ENCODE peak calls at places on chromosomes 5 and 9, in four cellular contexts. O is mucosa of descending colon; K is stimulated activated CD8-positive, alpha-beta memory T cell treated with anti-CD3 and anti-CD28 coated beads, Interleukin-7, amount 100 ng/mL, for 1 hour; H is H54. T is an unnamed sample.

GRCh38 chr9:138099803-138100598 is 222.4 kb downstream of the CACNA1B start:
- DNase-seq in H (no peak), O (no peak), K (no peak), T (no peak)

GRCh38 chr5:84478603-84479002 is 93.9 kb upstream of the EDIL3 start:
- DNase-seq in K (no peak), O (no peak), H (peak; percentile 1), T (peak; percentile 37)

GRCh38 chr5:169838688-169839087 is 141.6 kb downstream of the INSYN2B start:
- DNase-seq in H (no peak), K (no peak), O (no peak), T (no peak)

GRCh38 chr5:166581827-166582226 is 1709.6 kb upstream of the WWC1 start:
- DNase-seq in O (no peak), H (no peak), K (no peak), T (no peak)

GRCh38 chr5:160021818-160022446 is 13.0 kb downstream of the TTC1 start:
- DNase-seq in K (peak; percentile 11), O (peak; percentile 74), H (peak; percentile 26), T (peak; percentile 82)

GRCh38 chr5:132176543-132176945 is 51.1 kb downstream of the P4HA2 start:
- DNase-seq in O (no peak), K (no peak), H (no peak), T (no peak)

GRCh38 chr5:56641635-56642255 is 173.6 kb upstream of the MAP3K1 start:
- DNase-seq in O (no peak), K (no peak), H (no peak), T (no peak)

GRCh38 chr5:148455055-148455675 is 71.4 kb downstream of the FBXO38 start:
- DNase-seq in K (no peak), O (no peak), H (no peak), T (peak; percentile 5)

GRCh38 chr9:112166176-112167140 is 8.6 kb downstream of the SUSD1 start:
- DNase-seq in H (no peak), K (no peak), O (no peak), T (no peak)

GRCh38 chr5:64754066-64754465 is 14.4 kb downstream of the SREK1IP1 start:
- DNase-seq in O (no peak), K (no peak), H (no peak), T (no peak)

GRCh38 chr5:82277613-82277986 is 554 bp downstream of the RPS23 start:
- DNase-seq in K (no peak), O (no peak), H (no peak), T (no peak)

GRCh38 chr9:37561682-37562081 is 14.5 kb downstream of the FBXO10 start:
- DNase-seq in H (no peak), K (no peak), O (no peak), T (no peak)

GRCh38 chr5:91341159-91341558 is 42.0 kb downstream of the ARRDC3 start:
- DNase-seq in K (no peak), H (no peak), O (no peak), T (no peak)

GRCh38 chr5:172743112-172743959 is 27.7 kb downstream of the DUSP1 start:
- DNase-seq in O (no peak), H (no peak), K (no peak), T (no peak)

GRCh38 chr5:81045389-81045807 is 85.2 kb downstream of the RASGRF2 start:
- DNase-seq in O (no peak), H (no peak), K (no peak), T (no peak)

GRCh38 chr9:76373173-76373771 is 21.0 kb downstream of the RFK start:
- DNase-seq in O (peak; percentile 82), H (no peak), K (no peak), T (no peak)

GRCh38 chr9:21340735-21341134 is 5.5 kb upstream of the KLHL9 start:
- DNase-seq in H (no peak), K (no peak), O (no peak), T (no peak)